ENCODE peak calls at places on chromosomes 2 and 18, in six cellular contexts. One of them, this sample, is unnamed.

GRCh38 chr2:177717831-177718618 is 325.5 kb downstream of the AGPS start:
- DNase-seq in tibial nerve: no peak
- DNase-seq in amygdala: no peak
- DNase-seq in RPMI7951: no peak
- DNase-seq in activated naive CD4-positive, alpha-beta T cell treated with anti-CD3 and anti-CD28 coated beads, Interleukin-2, amount 50 U/mL, for 16 hours: no peak
- DNase-seq in effector memory CD4-positive, alpha-beta T cell: no peak
- DNase-seq in this sample: peak

GRCh38 chr2:159157361-159158045 is 129.0 kb downstream of the WDSUB1 start:
- DNase-seq in tibial nerve: no peak
- DNase-seq in amygdala: no peak
- DNase-seq in RPMI7951: peak
- DNase-seq in activated naive CD4-positive, alpha-beta T cell treated with anti-CD3 and anti-CD28 coated beads, Interleukin-2, amount 50 U/mL, for 16 hours: no peak
- DNase-seq in effector memory CD4-positive, alpha-beta T cell: no peak
- DNase-seq in this sample: no peak

GRCh38 chr18:59140287-59140885 is 702 bp downstream of the SEC11C start:
- DNase-seq in tibial nerve: no peak
- DNase-seq in amygdala: no peak
- DNase-seq in RPMI7951: peak
- DNase-seq in activated naive CD4-positive, alpha-beta T cell treated with anti-CD3 and anti-CD28 coated beads, Interleukin-2, amount 50 U/mL, for 16 hours: no peak
- DNase-seq in effector memory CD4-positive, alpha-beta T cell: no peak
- DNase-seq in this sample: peak

GRCh38 chr2:170660406-170660805 is 54.7 kb upstream of the SP5 start:
- DNase-seq in tibial nerve: no peak
- DNase-seq in amygdala: no peak
- DNase-seq in RPMI7951: no peak
- DNase-seq in activated naive CD4-positive, alpha-beta T cell treated with anti-CD3 and anti-CD28 coated beads, Interleukin-2, amount 50 U/mL, for 16 hours: no peak
- DNase-seq in effector memory CD4-positive, alpha-beta T cell: no peak
- DNase-seq in this sample: no peak

GRCh38 chr2:25756444-25757022 is 83.2 kb upstream of the DTNB start:
- DNase-seq in tibial nerve: no peak
- DNase-seq in amygdala: no peak
- DNase-seq in RPMI7951: no peak
- DNase-seq in activated naive CD4-positive, alpha-beta T cell treated with anti-CD3 and anti-CD28 coated beads, Interleukin-2, amount 50 U/mL, for 16 hours: no peak
- DNase-seq in effector memory CD4-positive, alpha-beta T cell: no peak
- DNase-seq in this sample: no peak

GRCh38 chr2:23513245-23513880 is 128.4 kb downstream of the KLHL29 start:
- DNase-seq in tibial nerve: no peak
- DNase-seq in amygdala: no peak
- DNase-seq in RPMI7951: no peak
- DNase-seq in activated naive CD4-positive, alpha-beta T cell treated with anti-CD3 and anti-CD28 coated beads, Interleukin-2, amount 50 U/mL, for 16 hours: no peak
- DNase-seq in effector memory CD4-positive, alpha-beta T cell: no peak
- DNase-seq in this sample: no peak

GRCh38 chr2:187654535-187654934 is 100.3 kb upstream of the TFPI start:
- DNase-seq in tibial nerve: no peak
- DNase-seq in amygdala: no peak
- DNase-seq in RPMI7951: peak
- DNase-seq in activated naive CD4-positive, alpha-beta T cell treated with anti-CD3 and anti-CD28 coated beads, Interleukin-2, amount 50 U/mL, for 16 hours: no peak
- DNase-seq in effector memory CD4-positive, alpha-beta T cell: no peak
- DNase-seq in this sample: no peak

GRCh38 chr2:240871071-240871958 is 2.7 kb downstream of the AGXT start:
- DNase-seq in tibial nerve: no peak
- DNase-seq in amygdala: no peak
- DNase-seq in RPMI7951: no peak
- DNase-seq in activated naive CD4-positive, alpha-beta T cell treated with anti-CD3 and anti-CD28 coated beads, Interleukin-2, amount 50 U/mL, for 16 hours: no peak
- DNase-seq in effector memory CD4-positive, alpha-beta T cell: no peak
- DNase-seq in this sample: no peak

GRCh38 chr2:136909777-136910176 is 144.4 kb downstream of the THSD7B start:
- DNase-seq in tibial nerve: no peak
- DNase-seq in amygdala: no peak
- DNase-seq in RPMI7951: no peak
- DNase-seq in activated naive CD4-positive, alpha-beta T cell treated with anti-CD3 and anti-CD28 coated beads, Interleukin-2, amount 50 U/mL, for 16 hours: no peak
- DNase-seq in effector memory CD4-positive, alpha-beta T cell: no peak
- DNase-seq in this sample: no peak

GRCh38 chr2:64104944-64105343 is 39.3 kb downstream of the PELI1 start:
- DNase-seq in tibial nerve: no peak
- DNase-seq in amygdala: no peak
- DNase-seq in RPMI7951: no peak
- DNase-seq in activated naive CD4-positive, alpha-beta T cell treated with anti-CD3 and anti-CD28 coated beads, Interleukin-2, amount 50 U/mL, for 16 hours: no peak
- DNase-seq in effector memory CD4-positive, alpha-beta T cell: no peak
- DNase-seq in this sample: peak

GRCh38 chr18:46793565-46793964 is 36.7 kb upstream of the ST8SIA5 start:
- DNase-seq in tibial nerve: no peak
- DNase-seq in amygdala: no peak
- DNase-seq in RPMI7951: peak
- DNase-seq in activated naive CD4-positive, alpha-beta T cell treated with anti-CD3 and anti-CD28 coated beads, Interleukin-2, amount 50 U/mL, for 16 hours: no peak
- DNase-seq in effector memory CD4-positive, alpha-beta T cell: no peak
- DNase-seq in this sample: peak

GRCh38 chr18:58087928-58088722 is 44.1 kb downstream of the NEDD4L start:
- DNase-seq in tibial nerve: no peak
- DNase-seq in amygdala: no peak
- DNase-seq in RPMI7951: peak
- DNase-seq in activated naive CD4-positive, alpha-beta T cell treated with anti-CD3 and anti-CD28 coated beads, Interleukin-2, amount 50 U/mL, for 16 hours: no peak
- DNase-seq in effector memory CD4-positive, alpha-beta T cell: no peak
- DNase-seq in this sample: peak

GRCh38 chr2:203908344-203909185 is 28.0 kb upstream of the ICOS start:
- DNase-seq in tibial nerve: no peak
- DNase-seq in amygdala: no peak
- DNase-seq in RPMI7951: no peak
- DNase-seq in activated naive CD4-positive, alpha-beta T cell treated with anti-CD3 and anti-CD28 coated beads, Interleukin-2, amount 50 U/mL, for 16 hours: no peak
- DNase-seq in effector memory CD4-positive, alpha-beta T cell: no peak
- DNase-seq in this sample: no peak

GRCh38 chr18:12336887-12337286 is 28.8 kb downstream of the TUBB6 start:
- DNase-seq in tibial nerve: no peak
- DNase-seq in amygdala: no peak
- DNase-seq in RPMI7951: peak
- DNase-seq in activated naive CD4-positive, alpha-beta T cell treated with anti-CD3 and anti-CD28 coated beads, Interleukin-2, amount 50 U/mL, for 16 hours: no peak
- DNase-seq in effector memory CD4-positive, alpha-beta T cell: no peak
- DNase-seq in this sample: peak

GRCh38 chr2:101375653-101376052 is 11.7 kb downstream of the CREG2 start:
- DNase-seq in tibial nerve: no peak
- DNase-seq in amygdala: no peak
- DNase-seq in RPMI7951: no peak
- DNase-seq in activated naive CD4-positive, alpha-beta T cell treated with anti-CD3 and anti-CD28 coated beads, Interleukin-2, amount 50 U/mL, for 16 hours: no peak
- DNase-seq in effector memory CD4-positive, alpha-beta T cell: no peak
- DNase-seq in this sample: no peak

GRCh38 chr2:69131983-69132675 is 119.2 kb downstream of the ANTXR1 start:
- DNase-seq in tibial nerve: no peak
- DNase-seq in amygdala: no peak
- DNase-seq in RPMI7951: no peak
- DNase-seq in activated naive CD4-positive, alpha-beta T cell treated with anti-CD3 and anti-CD28 coated beads, Interleukin-2, amount 50 U/mL, for 16 hours: no peak
- DNase-seq in effector memory CD4-positive, alpha-beta T cell: no peak
- DNase-seq in this sample: no peak

GRCh38 chr18:8781671-8782070 is 76.3 kb downstream of the MTCL1 start:
- DNase-seq in tibial nerve: no peak
- DNase-seq in amygdala: no peak
- DNase-seq in RPMI7951: no peak
- DNase-seq in activated naive CD4-positive, alpha-beta T cell treated with anti-CD3 and anti-CD28 coated beads, Interleukin-2, amount 50 U/mL, for 16 hours: no peak
- DNase-seq in effector memory CD4-positive, alpha-beta T cell: no peak
- DNase-seq in this sample: no peak

GRCh38 chr18:26865557-26865956 is at the start of gene AQP4:
- DNase-seq in tibial nerve: no peak
- DNase-seq in amygdala: no peak
- DNase-seq in RPMI7951: no peak
- DNase-seq in activated naive CD4-positive, alpha-beta T cell treated with anti-CD3 and anti-CD28 coated beads, Interleukin-2, amount 50 U/mL, for 16 hours: no peak
- DNase-seq in effector memory CD4-positive, alpha-beta T cell: no peak
- DNase-seq in this sample: no peak

GRCh38 chr2:143001521-143001920 is 124.1 kb downstream of the KYNU start:
- DNase-seq in tibial nerve: no peak
- DNase-seq in amygdala: no peak
- DNase-seq in RPMI7951: peak
- DNase-seq in activated naive CD4-positive, alpha-beta T cell treated with anti-CD3 and anti-CD28 coated beads, Interleukin-2, amount 50 U/mL, for 16 hours: no peak
- DNase-seq in effector memory CD4-positive, alpha-beta T cell: no peak
- DNase-seq in this sample: no peak

GRCh38 chr2:66682476-66682875 is 247.6 kb downstream of the MEIS1 start:
- DNase-seq in tibial nerve: no peak
- DNase-seq in amygdala: no peak
- DNase-seq in RPMI7951: no peak
- DNase-seq in activated naive CD4-positive, alpha-beta T cell treated with anti-CD3 and anti-CD28 coated beads, Interleukin-2, amount 50 U/mL, for 16 hours: no peak
- DNase-seq in effector memory CD4-positive, alpha-beta T cell: no peak
- DNase-seq in this sample: no peak

GRCh38 chr2:239609583-239610310 is 208.9 kb upstream of the HDAC4 start:
- DNase-seq in tibial nerve: no peak
- DNase-seq in amygdala: no peak
- DNase-seq in RPMI7951: no peak
- DNase-seq in activated naive CD4-positive, alpha-beta T cell treated with anti-CD3 and anti-CD28 coated beads, Interleukin-2, amount 50 U/mL, for 16 hours: no peak
- DNase-seq in effector memory CD4-positive, alpha-beta T cell: no peak
- DNase-seq in this sample: no peak

GRCh38 chr2:42327125-42327524 is 33.9 kb downstream of the COX7A2L start:
- DNase-seq in tibial nerve: no peak
- DNase-seq in amygdala: no peak
- DNase-seq in RPMI7951: no peak
- DNase-seq in activated naive CD4-positive, alpha-beta T cell treated with anti-CD3 and anti-CD28 coated beads, Interleukin-2, amount 50 U/mL, for 16 hours: no peak
- DNase-seq in effector memory CD4-positive, alpha-beta T cell: no peak
- DNase-seq in this sample: no peak

GRCh38 chr2:86439879-86440630 is 1.1 kb upstream of the KDM3A start:
- DNase-seq in tibial nerve: no peak
- DNase-seq in amygdala: no peak
- DNase-seq in RPMI7951: no peak
- DNase-seq in activated naive CD4-positive, alpha-beta T cell treated with anti-CD3 and anti-CD28 coated beads, Interleukin-2, amount 50 U/mL, for 16 hours: no peak
- DNase-seq in effector memory CD4-positive, alpha-beta T cell: no peak
- DNase-seq in this sample: no peak

GRCh38 chr2:217186565-217187218 is 326.8 kb upstream of the TNP1 start:
- DNase-seq in tibial nerve: no peak
- DNase-seq in amygdala: no peak
- DNase-seq in RPMI7951: no peak
- DNase-seq in activated naive CD4-positive, alpha-beta T cell treated with anti-CD3 and anti-CD28 coated beads, Interleukin-2, amount 50 U/mL, for 16 hours: no peak
- DNase-seq in effector memory CD4-positive, alpha-beta T cell: no peak
- DNase-seq in this sample: no peak